ENCODE peak calls at places on chromosomes 13 and 19, in eight cellular contexts. W, V, J, P, L, Q, K and T are unnamed samples.

GRCh38 chr19:13885826-13886365 is 9.0 kb downstream of the NANOS3 start:
- DNase-seq in W (no peak), V (no peak), J (no peak), P (no peak), L (no peak), Q (no peak), K (no peak), T (no peak)

GRCh38 chr13:52128714-52129700 is at the start of gene NEK5:
- DNase-seq in W (peak), V (peak), J (peak), P (peak), L (peak), Q (peak), K (no peak), T (no peak)

GRCh38 chr13:98315902-98316301 is 138.8 kb upstream of the RNF113B start:
- DNase-seq in W (no peak), V (no peak), J (no peak), P (no peak), L (no peak), Q (no peak), K (no peak), T (no peak)

GRCh38 chr19:53864308-53864836 is 3.3 kb upstream of the MYADM start:
- DNase-seq in W (no peak), V (no peak), J (peak), P (no peak), L (no peak), Q (no peak), K (no peak), T (no peak)

GRCh38 chr13:30196025-30196424 is 111.3 kb downstream of the KATNAL1 start:
- DNase-seq in W (no peak), V (no peak), J (no peak), P (peak), L (peak), Q (peak), K (no peak), T (no peak)

GRCh38 chr19:29372921-29373797 is 152.6 kb upstream of the VSTM2B start:
- DNase-seq in W (peak), V (no peak), J (no peak), P (no peak), L (no peak), Q (no peak), K (peak), T (no peak)

GRCh38 chr13:101767096-101767495 is 314.6 kb downstream of the ITGBL1 start:
- DNase-seq in W (peak), V (no peak), J (no peak), P (no peak), L (no peak), Q (no peak), K (no peak), T (no peak)

GRCh38 chr13:45784755-45785675 is 66.5 kb downstream of the SIAH3 start:
- DNase-seq in W (no peak), V (no peak), J (no peak), P (no peak), L (no peak), Q (no peak), K (no peak), T (no peak)

GRCh38 chr13:94346261-94347019 is 133.0 kb downstream of the DCT start:
- DNase-seq in W (no peak), V (no peak), J (no peak), P (no peak), L (no peak), Q (no peak), K (no peak), T (no peak)

GRCh38 chr19:46760363-46760762 is 14.1 kb upstream of the STRN4 start:
- DNase-seq in W (no peak), V (no peak), J (no peak), P (no peak), L (no peak), Q (no peak), K (no peak), T (no peak)

GRCh38 chr19:55647732-55648656 is at the start of gene CCDC106:
- DNase-seq in W (peak), V (no peak), J (peak), P (no peak), L (peak), Q (peak), K (no peak), T (no peak)

GRCh38 chr19:6564393-6564792 is 26.6 kb downstream of the CD70 start:
- DNase-seq in W (no peak), V (no peak), J (no peak), P (no peak), L (peak), Q (peak), K (no peak), T (no peak)

GRCh38 chr13:113539822-113540221 is 44.7 kb upstream of the TFDP1 start:
- DNase-seq in W (peak), V (no peak), J (no peak), P (no peak), L (no peak), Q (no peak), K (no peak), T (no peak)

GRCh38 chr13:91719033-91719432 is 320.6 kb downstream of the GPC5 start:
- DNase-seq in W (peak), V (no peak), J (no peak), P (no peak), L (peak), Q (peak), K (no peak), T (no peak)

GRCh38 chr13:49645451-49645850 is 17.1 kb downstream of the ARL11 start:
- DNase-seq in W (no peak), V (no peak), J (no peak), P (no peak), L (no peak), Q (no peak), K (no peak), T (no peak)

GRCh38 chr19:49342291-49342721 is 7.1 kb downstream of the CD37 start:
- DNase-seq in W (no peak), V (no peak), J (no peak), P (no peak), L (no peak), Q (no peak), K (no peak), T (no peak)

GRCh38 chr13:37648604-37649003 is 50.0 kb upstream of the POSTN start:
- DNase-seq in W (no peak), V (no peak), J (no peak), P (peak), L (peak), Q (no peak), K (no peak), T (no peak)

GRCh38 chr19:46241676-46242075 is 12.1 kb downstream of the IGFL1 start:
- DNase-seq in W (no peak), V (no peak), J (no peak), P (no peak), L (no peak), Q (peak), K (no peak), T (no peak)

GRCh38 chr19:1102407-1103106 is 1.2 kb upstream of the GPX4 start:
- DNase-seq in W (no peak), V (no peak), J (no peak), P (peak), L (peak), Q (peak), K (no peak), T (peak)

GRCh38 chr13:35923347-35923746 is 207.8 kb downstream of the DCLK1 start:
- DNase-seq in W (no peak), V (no peak), J (no peak), P (peak), L (peak), Q (no peak), K (no peak), T (no peak)

GRCh38 chr19:28710278-28710677 is 502.7 kb downstream of the UQCRFS1 start:
- DNase-seq in W (peak), V (no peak), J (no peak), P (peak), L (peak), Q (peak), K (no peak), T (peak)

GRCh38 chr13:94309997-94310842 is 169.3 kb downstream of the DCT start:
- DNase-seq in W (no peak), V (no peak), J (no peak), P (peak), L (peak), Q (no peak), K (no peak), T (no peak)

GRCh38 chr19:632228-633067 is 889 bp downstream of the POLRMT start:
- DNase-seq in W (peak), V (no peak), J (peak), P (no peak), L (peak), Q (peak), K (no peak), T (no peak)

GRCh38 chr13:59584902-59585670 is 578.6 kb downstream of the DIAPH3 start:
- DNase-seq in W (no peak), V (no peak), J (no peak), P (no peak), L (no peak), Q (no peak), K (no peak), T (no peak)

GRCh38 chr13:48263196-48263595 is 30.2 kb downstream of the ITM2B start:
- DNase-seq in W (no peak), V (no peak), J (no peak), P (no peak), L (peak), Q (peak), K (no peak), T (no peak)

GRCh38 chr13:24159921-24160324 is 597 bp upstream of the SPATA13 start:
- DNase-seq in W (no peak), V (no peak), J (no peak), P (no peak), L (peak), Q (peak), K (no peak), T (no peak)

GRCh38 chr19:46932346-46932745 is 71.5 kb downstream of the ARHGAP35 start:
- DNase-seq in W (no peak), V (no peak), J (no peak), P (no peak), L (peak), Q (no peak), K (no peak), T (no peak)

GRCh38 chr19:21110183-21110582 is 28.2 kb downstream of the ZNF714 start:
- DNase-seq in W (no peak), V (no peak), J (no peak), P (no peak), L (no peak), Q (no peak), K (no peak), T (no peak)